ENCODE peak calls at places on chromosomes 5 and 9, in nine cellular contexts. E, T, G, S, F, V, P, U and K are unnamed samples.

GRCh38 chr5:139677404-139678282 is 29.5 kb downstream of the CXXC5 start:
- DNase-seq in T (no peak), E (no peak), U (no peak), S (no peak), P (no peak), V (no peak), F (peak), G (no peak), K (no peak)

GRCh38 chr5:94968507-94969095 is 316.3 kb downstream of the MCTP1 start:
- DNase-seq in G (no peak), S (no peak), E (peak), P (no peak), U (peak), T (peak), F (peak), V (peak), K (no peak)

GRCh38 chr5:1657161-1657741 is 133.5 kb upstream of the LPCAT1 start:
- DNase-seq in F (no peak), V (no peak), U (no peak), E (no peak), G (no peak), T (no peak), S (no peak), P (no peak), K (no peak)

GRCh38 chr5:175822225-175822624 is 49.2 kb upstream of the CPLX2 start:
- DNase-seq in U (peak), S (no peak), V (no peak), G (no peak), T (no peak), F (no peak), P (no peak), E (no peak), K (no peak)

GRCh38 chr9:33506626-33507370 is 17.3 kb upstream of the ANKRD18B start:
- DNase-seq in P (no peak), S (no peak), G (peak), U (peak), T (no peak), E (peak), F (no peak), V (peak), K (no peak)

GRCh38 chr9:129624947-129625346 is 1.0 kb upstream of the NTMT1 start:
- DNase-seq in G (no peak), U (no peak), P (peak), E (no peak), T (peak), V (no peak), S (no peak), F (no peak), K (no peak)

GRCh38 chr5:17129093-17129492 is 88.3 kb upstream of the BASP1 start:
- DNase-seq in G (no peak), S (no peak), F (no peak), P (no peak), T (no peak), U (no peak), V (no peak), E (no peak), K (no peak)

GRCh38 chr9:95481000-95481399 is 35.8 kb downstream of the PTCH1 start:
- DNase-seq in T (no peak), U (no peak), F (no peak), S (no peak), P (peak), G (no peak), V (no peak), E (no peak), K (no peak)

GRCh38 chr5:62431735-62432617 is 19.4 kb downstream of the IPO11 start:
- DNase-seq in F (no peak), U (peak), S (no peak), E (no peak), G (peak), V (peak), P (no peak), T (no peak), K (no peak)

GRCh38 chr9:91789941-91790340 is 160.1 kb downstream of the ROR2 start:
- DNase-seq in F (no peak), S (no peak), T (no peak), E (no peak), P (no peak), V (no peak), G (no peak), U (no peak), K (no peak)

GRCh38 chr9:102728946-102729345 is 266.2 kb upstream of the CYLC2 start:
- DNase-seq in P (no peak), G (no peak), E (no peak), S (no peak), F (no peak), U (no peak), T (no peak), V (no peak), K (no peak)

GRCh38 chr9:94018628-94019027 is 63.5 kb upstream of the BARX1 start:
- DNase-seq in V (peak), T (no peak), E (peak), F (no peak), G (no peak), P (no peak), S (no peak), U (peak), K (no peak)

GRCh38 chr5:141570655-141571054 is 48.1 kb downstream of the DIAPH1 start:
- DNase-seq in G (no peak), P (no peak), V (no peak), U (no peak), E (no peak), S (no peak), T (no peak), F (no peak), K (no peak)

GRCh38 chr9:83383034-83383433 is 155.2 kb downstream of the FRMD3 start:
- DNase-seq in V (no peak), P (no peak), F (no peak), U (no peak), G (no peak), E (no peak), S (no peak), T (no peak), K (no peak)

GRCh38 chr9:123863164-123863855 is 66.6 kb downstream of the DENND1A start:
- DNase-seq in G (no peak), E (no peak), S (no peak), V (no peak), T (no peak), F (no peak), U (no peak), P (no peak), K (no peak)

GRCh38 chr9:4077499-4078102 is 222.3 kb downstream of the GLIS3 start:
- DNase-seq in T (no peak), S (peak), F (no peak), E (peak), U (peak), V (peak), P (peak), G (peak), K (no peak)

GRCh38 chr5:177116631-177117373 is 16.8 kb upstream of the NSD1 start:
- DNase-seq in T (no peak), G (peak), F (peak), V (peak), P (peak), S (peak), U (peak), E (no peak), K (peak)

GRCh38 chr9:137167752-137168574 is 1.9 kb downstream of the LRRC26 start:
- DNase-seq in S (no peak), P (no peak), U (no peak), G (peak), V (no peak), T (peak), E (no peak), F (no peak), K (no peak)

GRCh38 chr9:90894956-90895687 is 93.5 kb downstream of the SYK start:
- DNase-seq in G (no peak), V (no peak), F (no peak), T (no peak), E (no peak), P (no peak), U (no peak), S (no peak), K (no peak)

GRCh38 chr5:37198842-37199241 is 50.3 kb downstream of the CPLANE1 start:
- DNase-seq in G (no peak), F (no peak), V (peak), P (no peak), S (no peak), T (no peak), E (no peak), U (peak), K (no peak)

GRCh38 chr5:170719551-170719950 is 64.0 kb upstream of the GABRP start:
- DNase-seq in U (no peak), V (no peak), F (no peak), G (no peak), E (no peak), S (no peak), T (no peak), P (no peak), K (no peak)

GRCh38 chr5:62778327-62779009 is 199.8 kb downstream of the LRRC70 start:
- DNase-seq in G (no peak), T (peak), V (no peak), S (no peak), E (no peak), F (peak), P (no peak), U (no peak), K (no peak)

GRCh38 chr5:6465831-6466790 is 17.5 kb downstream of the UBE2QL1 start:
- DNase-seq in E (no peak), T (no peak), P (no peak), U (no peak), V (no peak), G (no peak), S (no peak), F (no peak), K (no peak)

GRCh38 chr5:543755-544674 is 19.8 kb upstream of the SLC9A3 start:
- DNase-seq in G (peak), U (no peak), P (peak), V (no peak), T (no peak), E (no peak), F (peak), S (peak), K (no peak)

GRCh38 chr5:142446960-142447279 is 122.1 kb upstream of the SPRY4 start:
- DNase-seq in E (no peak), S (no peak), G (no peak), P (no peak), U (no peak), T (no peak), V (no peak), F (no peak), K (no peak)